ENCODE peak calls at places on chromosomes 11 and 22, in nine cellular contexts. S is GM03348; O is central memory CD8-positive, alpha-beta T cell; F is BJ; I is NCI-H187; Y is NCI-H1105; D is lower leg skin; V is 8988T; K is natural killer cell. N is an unnamed sample.
A peak's percentile ranks its signal among the peaks of the same experiment; 100 is the strongest.

GRCh38 chr11:71418643-71419042 is 29.6 kb downstream of the DHCR7 start:
- DNase-seq in S (no peak), O (no peak), F (no peak), I (no peak), Y (no peak), D (no peak), V (no peak), K (no peak), N (peak; percentile 64)

GRCh38 chr11:104148074-104148473 is 15.9 kb downstream of the PDGFD start:
- DNase-seq in S (peak; percentile 36), O (no peak), F (peak; percentile 31), I (no peak), Y (no peak), D (no peak), V (no peak), K (no peak), N (no peak)

GRCh38 chr11:85318573-85318972 is 308.6 kb downstream of the DLG2 start:
- DNase-seq in S (no peak), O (no peak), F (no peak), I (no peak), Y (no peak), D (no peak), V (no peak), K (no peak), N (peak; percentile 51)

GRCh38 chr11:79486239-79486984 is 45.6 kb upstream of the TENM4 start:
- DNase-seq in S (no peak), O (no peak), F (no peak), I (no peak), Y (no peak), D (no peak), V (no peak), K (no peak), N (peak; percentile 43)

GRCh38 chr22:42177891-42178336 is 47.3 kb upstream of the CYP2D6 start:
- DNase-seq in S (no peak), O (no peak), F (no peak), I (no peak), Y (no peak), D (no peak), V (no peak), K (no peak), N (peak; percentile 78)

GRCh38 chr22:43423046-43423445 is 11.2 kb downstream of the MPPED1 start:
- DNase-seq in S (no peak), O (no peak), F (no peak), I (no peak), Y (no peak), D (no peak), V (no peak), K (no peak), N (no peak)

GRCh38 chr22:36963302-36963701 is 49.9 kb downstream of the CSF2RB start:
- DNase-seq in S (no peak), O (no peak), F (no peak), I (no peak), Y (no peak), D (no peak), V (no peak), K (no peak), N (no peak)

GRCh38 chr11:118536726-118537125 is 5.7 kb downstream of the TMEM25 start:
- DNase-seq in S (no peak), O (no peak), F (no peak), I (no peak), Y (no peak), D (no peak), V (no peak), K (no peak), N (no peak)

GRCh38 chr11:66112640-66113098 is 42.6 kb downstream of the PACS1 start:
- DNase-seq in S (peak; percentile 72), O (no peak), F (peak; percentile 49), I (no peak), Y (no peak), D (no peak), V (no peak), K (no peak), N (no peak)

GRCh38 chr11:64833198-64833502 is 11.3 kb downstream of the CDC42BPG start:
- DNase-seq in S (no peak), O (no peak), F (no peak), I (no peak), Y (no peak), D (no peak), V (no peak), K (no peak), N (no peak)

GRCh38 chr22:36415415-36416168 is 27.8 kb upstream of the MYH9 start:
- DNase-seq in S (no peak), O (no peak), F (no peak), I (no peak), Y (no peak), D (no peak), V (no peak), K (no peak), N (no peak)

GRCh38 chr22:30989473-30989872 is 20.4 kb downstream of the TUG1 start:
- DNase-seq in S (no peak), O (no peak), F (no peak), I (no peak), Y (no peak), D (no peak), V (no peak), K (no peak), N (no peak)

GRCh38 chr22:38674888-38675287 is 6.9 kb upstream of the TOMM22 start:
- DNase-seq in S (no peak), O (no peak), F (no peak), I (no peak), Y (no peak), D (no peak), V (no peak), K (no peak), N (no peak)

GRCh38 chr11:41578421-41579047 is 119.1 kb upstream of the LRRC4C start:
- DNase-seq in S (no peak), O (no peak), F (no peak), I (no peak), Y (no peak), D (no peak), V (no peak), K (no peak), N (peak; percentile 29)

GRCh38 chr11:20444537-20444936 is 57.0 kb downstream of the PRMT3 start:
- DNase-seq in S (no peak), O (no peak), F (no peak), I (no peak), Y (peak; percentile 42), D (no peak), V (no peak), K (no peak), N (no peak)

GRCh38 chr11:64887234-64887756 is 8.9 kb upstream of the EHD1 start:
- DNase-seq in S (no peak), O (no peak), F (no peak), I (no peak), Y (no peak), D (no peak), V (no peak), K (no peak), N (peak; percentile 52)

GRCh38 chr11:78027759-78028158 is 4.7 kb upstream of the KCTD14 start:
- DNase-seq in S (no peak), O (no peak), F (no peak), I (no peak), Y (no peak), D (no peak), V (no peak), K (no peak), N (no peak)

GRCh38 chr11:77732143-77732542 is 88.4 kb downstream of the RSF1 start:
- DNase-seq in S (no peak), O (no peak), F (no peak), I (no peak), Y (no peak), D (no peak), V (no peak), K (no peak), N (no peak)

GRCh38 chr11:59990421-59990820 is 26.6 kb upstream of the OOSP4B start:
- DNase-seq in S (no peak), O (no peak), F (no peak), I (no peak), Y (no peak), D (no peak), V (no peak), K (no peak), N (no peak)

GRCh38 chr11:116694815-116695590 is 77.8 kb downstream of the BUD13 start:
- DNase-seq in S (no peak), O (no peak), F (no peak), I (no peak), Y (no peak), D (peak; percentile 78), V (no peak), K (no peak), N (no peak)

GRCh38 chr22:17818166-17818565 is 43.9 kb upstream of the BID start:
- DNase-seq in S (no peak), O (no peak), F (no peak), I (no peak), Y (no peak), D (no peak), V (no peak), K (no peak), N (no peak)

GRCh38 chr11:133164986-133165385 is 367.3 kb downstream of the OPCML start:
- DNase-seq in S (no peak), O (no peak), F (no peak), I (no peak), Y (no peak), D (peak; percentile 8), V (no peak), K (no peak), N (no peak)

GRCh38 chr11:112625816-112626215 is 335.4 kb upstream of the NCAM1 start:
- DNase-seq in S (no peak), O (no peak), F (no peak), I (peak; percentile 48), Y (no peak), D (no peak), V (no peak), K (no peak), N (no peak)

GRCh38 chr11:34266090-34266912 is 91.5 kb downstream of the ABTB2 start:
- DNase-seq in S (peak; percentile 78), O (no peak), F (peak; percentile 80), I (no peak), Y (no peak), D (no peak), V (no peak), K (no peak), N (no peak)

GRCh38 chr11:34114471-34114870 is 9.0 kb downstream of the NAT10 start:
- DNase-seq in S (no peak), O (no peak), F (no peak), I (no peak), Y (no peak), D (no peak), V (no peak), K (no peak), N (no peak)

GRCh38 chr22:41512421-41513194 is 31.7 kb downstream of the POLR3H start:
- DNase-seq in S (peak; percentile 84), O (no peak), F (no peak), I (peak; percentile 28), Y (no peak), D (no peak), V (peak; percentile 69), K (no peak), N (peak; percentile 35)

GRCh38 chr11:73087730-73088129 is 54.4 kb downstream of the FCHSD2 start:
- DNase-seq in S (no peak), O (no peak), F (no peak), I (no peak), Y (no peak), D (no peak), V (no peak), K (no peak), N (peak; percentile 30)

GRCh38 chr11:47938791-47939560 is 41.4 kb upstream of the PTPRJ start:
- DNase-seq in S (no peak), O (no peak), F (no peak), I (no peak), Y (no peak), D (no peak), V (no peak), K (no peak), N (no peak)

GRCh38 chr11:27459191-27459590 is 13.4 kb downstream of the LGR4 start:
- DNase-seq in S (no peak), O (no peak), F (no peak), I (no peak), Y (no peak), D (no peak), V (no peak), K (no peak), N (no peak)

GRCh38 chr11:7511405-7511804 is 2.4 kb upstream of the PPFIBP2 start:
- DNase-seq in S (no peak), O (no peak), F (no peak), I (no peak), Y (peak; percentile 75), D (peak; percentile 95), V (no peak), K (no peak), N (peak; percentile 86)

GRCh38 chr11:1099519-1100355 is 25.1 kb downstream of the MUC2 start:
- DNase-seq in S (no peak), O (no peak), F (no peak), I (no peak), Y (no peak), D (no peak), V (no peak), K (no peak), N (no peak)

N was measured in DMS53.